ENCODE peak calls at places on chromosomes 4 and X, in six cellular contexts. V is GM06990, R is PC-3, A is cardiac muscle cell, Z is AG04449, M is SK-N-SH. F is an unnamed sample.
A peak's percentile ranks its signal among the peaks of the same experiment; 100 is the strongest.

GRCh38 chr4:128600410-128600809 is 209.1 kb upstream of the JADE1 start:
- DNase-seq in R (no peak), M (no peak), A (no peak), Z (no peak), V (no peak), F (no peak)

GRCh38 chr4:1215347-1216075 is 33.4 kb downstream of the CTBP1 start:
- DNase-seq in R (no peak), V (peak; percentile 72), Z (no peak), A (no peak), M (no peak), F (no peak)

GRCh38 chrX:51568586-51568985 is 50.1 kb downstream of the CENPVL3 start:
- DNase-seq in V (no peak), M (no peak), Z (peak; percentile 53), A (no peak), R (peak; percentile 87), F (peak; percentile 1)

GRCh38 chr4:147039991-147040575 is 94.4 kb upstream of the TTC29 start:
- DNase-seq in A (no peak), V (no peak), M (peak; percentile 44), R (no peak), Z (no peak), F (no peak)

GRCh38 chrX:17459008-17459407 is 84.0 kb downstream of the NHS start:
- DNase-seq in V (no peak), Z (no peak), R (no peak), A (no peak), M (no peak), F (peak; percentile 42)

GRCh38 chrX:129875669-129876068 is 30.3 kb upstream of the UTP14A start:
- DNase-seq in R (peak; percentile 60), A (no peak), V (no peak), M (no peak), Z (peak; percentile 19), F (peak; percentile 43)

GRCh38 chr4:180810581-180810980 is 1432.6 kb upstream of the TENM3 start:
- DNase-seq in M (no peak), R (no peak), A (no peak), Z (no peak), V (no peak), F (no peak)

GRCh38 chr4:140609548-140610425 is 41.0 kb upstream of the UCP1 start:
- DNase-seq in A (peak; percentile 82), V (no peak), Z (no peak), M (peak; percentile 83), R (peak; percentile 71), F (peak; percentile 10)

GRCh38 chr4:138727704-138728103 is 287.9 kb upstream of the NOCT start:
- DNase-seq in M (no peak), V (no peak), A (no peak), Z (no peak), R (no peak), F (no peak)

GRCh38 chr4:107951551-107951950 is 20.2 kb downstream of the CYP2U1 start:
- DNase-seq in R (peak; percentile 5), Z (peak; percentile 79), V (no peak), A (no peak), M (no peak), F (peak; percentile 49)

GRCh38 chr4:7285244-7286122 is 93.1 kb downstream of the SORCS2 start:
- DNase-seq in Z (no peak), R (no peak), V (no peak), M (no peak), A (no peak), F (no peak)

GRCh38 chrX:84747516-84747915 is 245.3 kb upstream of the HDX start:
- DNase-seq in Z (no peak), R (no peak), A (no peak), V (no peak), M (no peak), F (no peak)

GRCh38 chr4:87007345-87008181 is 72.8 kb downstream of the AFF1 start:
- DNase-seq in A (peak; percentile 75), V (peak; percentile 23), M (peak; percentile 61), Z (no peak), R (peak; percentile 33), F (no peak)

GRCh38 chrX:118579417-118579816 is 83.8 kb downstream of the DOCK11 start:
- DNase-seq in R (no peak), V (no peak), A (peak; percentile 17), M (no peak), Z (no peak), F (no peak)

GRCh38 chrX:112058255-112058654 is 24.3 kb downstream of the TRPC5 start:
- DNase-seq in Z (no peak), R (no peak), V (no peak), A (peak; percentile 2), M (no peak), F (no peak)

GRCh38 chrX:71532078-71532752 is 689 bp upstream of the OGT start:
- DNase-seq in A (no peak), V (peak; percentile 42), R (peak; percentile 58), M (no peak), Z (no peak), F (no peak)

GRCh38 chr4:180156684-180157083 is 2086.5 kb upstream of the TENM3 start:
- DNase-seq in Z (no peak), R (no peak), V (no peak), A (no peak), M (no peak), F (no peak)

GRCh38 chr4:69830529-69831269 is 29.2 kb downstream of the SULT1E1 start:
- DNase-seq in R (peak; percentile 83), A (no peak), Z (no peak), V (no peak), M (no peak), F (no peak)
- TF ChIP-seq CTCF in R (no peak), A (peak; percentile 17), Z (no peak), V (no peak), M (no peak), F (no peak)

GRCh38 chrX:25004485-25005032 is 11.2 kb downstream of the ARX start:
- DNase-seq in Z (no peak), V (no peak), R (no peak), A (no peak), M (no peak), F (no peak)
- H3K4me3 ChIP-seq in Z (peak overlapping the region; percentile 1), V (no peak overlapping the region), R (peak overlapping the region; percentile 51), A (peak overlapping the region; percentile 10), M (no peak overlapping the region), F (no peak overlapping the region)

DNA sequence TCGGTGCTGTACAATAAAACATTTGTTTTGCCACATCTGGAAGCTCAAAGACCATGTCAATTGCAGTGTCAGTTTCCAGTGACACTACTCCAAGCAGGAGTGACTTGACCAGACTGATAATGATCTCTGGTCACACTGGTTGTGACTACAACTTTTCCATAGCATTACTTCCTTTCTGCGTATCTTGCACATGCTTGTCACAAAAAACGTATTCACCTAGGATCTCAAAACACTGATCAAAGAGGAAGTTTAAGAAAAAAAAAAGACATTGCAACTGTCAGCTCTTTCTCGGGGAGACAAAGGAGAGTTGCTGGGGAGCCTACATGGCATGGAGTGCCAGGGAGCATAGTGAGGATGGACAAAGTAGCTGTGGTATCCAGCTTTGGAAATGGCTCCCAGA is 60.6 kb downstream of the OPHN1 start:
- DNase-seq in V (no peak), A (no peak), Z (no peak), R (no peak), M (no peak), F (no peak)
- TF ChIP-seq CTCF in V (no peak), A (no peak), Z (no peak), R (no peak), M (no peak), F (no peak)

GRCh38 chr4:56637791-56638190 is 43.3 kb downstream of the HOPX start:
- DNase-seq in Z (no peak), M (no peak), R (peak; percentile 74), A (no peak), V (no peak), F (no peak)

GRCh38 chr4:56643596-56643995 is 37.5 kb downstream of the HOPX start:
- DNase-seq in V (no peak), R (no peak), A (no peak), M (no peak), Z (no peak), F (no peak)

GRCh38 chr4:56637154-56637553 is 43.9 kb downstream of the HOPX start:
- DNase-seq in A (no peak), R (peak; percentile 29), Z (no peak), M (no peak), V (no peak), F (no peak)

GRCh38 chr4:56640907-56641493 is 40.1 kb downstream of the HOPX start:
- DNase-seq in M (no peak), R (peak; percentile 9), Z (no peak), V (no peak), A (no peak), F (no peak)

DNA sequence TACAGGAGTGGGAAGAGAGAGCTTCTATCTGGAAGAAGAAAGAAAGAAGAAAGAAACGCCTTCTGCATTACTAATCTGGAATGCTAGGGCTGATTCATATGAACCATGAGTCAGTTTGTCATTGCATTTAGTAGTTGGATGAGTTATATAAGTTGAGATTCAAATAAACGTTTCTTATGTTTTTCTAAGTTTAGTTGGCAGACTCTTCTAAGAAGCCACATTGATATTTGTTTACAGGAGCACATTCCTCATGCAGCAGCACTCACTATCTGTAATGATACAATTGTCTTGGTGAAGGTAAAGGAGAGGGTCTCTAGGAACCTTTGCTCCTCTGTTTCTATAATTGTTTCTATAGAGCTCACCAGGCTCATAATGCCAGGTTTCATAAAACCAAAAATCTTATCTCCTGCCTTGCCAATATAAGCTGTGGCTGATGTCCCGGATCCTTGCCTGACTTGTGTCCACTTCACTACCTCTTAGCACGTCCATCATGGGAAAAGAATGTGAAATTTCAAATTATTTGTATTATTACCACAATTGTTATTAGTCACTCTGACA is 39.5 kb downstream of the HOPX start:
- DNase-seq in R (peak; percentile 98), A (no peak), V (no peak), M (no peak), Z (peak; percentile 78), F (peak; percentile 77)
- H3K4me3 ChIP-seq in R (peak overlapping the region; percentile 43), A (no peak overlapping the region), V (no peak overlapping the region), M (no peak overlapping the region), Z (no peak overlapping the region), F (no peak overlapping the region)

DNA sequence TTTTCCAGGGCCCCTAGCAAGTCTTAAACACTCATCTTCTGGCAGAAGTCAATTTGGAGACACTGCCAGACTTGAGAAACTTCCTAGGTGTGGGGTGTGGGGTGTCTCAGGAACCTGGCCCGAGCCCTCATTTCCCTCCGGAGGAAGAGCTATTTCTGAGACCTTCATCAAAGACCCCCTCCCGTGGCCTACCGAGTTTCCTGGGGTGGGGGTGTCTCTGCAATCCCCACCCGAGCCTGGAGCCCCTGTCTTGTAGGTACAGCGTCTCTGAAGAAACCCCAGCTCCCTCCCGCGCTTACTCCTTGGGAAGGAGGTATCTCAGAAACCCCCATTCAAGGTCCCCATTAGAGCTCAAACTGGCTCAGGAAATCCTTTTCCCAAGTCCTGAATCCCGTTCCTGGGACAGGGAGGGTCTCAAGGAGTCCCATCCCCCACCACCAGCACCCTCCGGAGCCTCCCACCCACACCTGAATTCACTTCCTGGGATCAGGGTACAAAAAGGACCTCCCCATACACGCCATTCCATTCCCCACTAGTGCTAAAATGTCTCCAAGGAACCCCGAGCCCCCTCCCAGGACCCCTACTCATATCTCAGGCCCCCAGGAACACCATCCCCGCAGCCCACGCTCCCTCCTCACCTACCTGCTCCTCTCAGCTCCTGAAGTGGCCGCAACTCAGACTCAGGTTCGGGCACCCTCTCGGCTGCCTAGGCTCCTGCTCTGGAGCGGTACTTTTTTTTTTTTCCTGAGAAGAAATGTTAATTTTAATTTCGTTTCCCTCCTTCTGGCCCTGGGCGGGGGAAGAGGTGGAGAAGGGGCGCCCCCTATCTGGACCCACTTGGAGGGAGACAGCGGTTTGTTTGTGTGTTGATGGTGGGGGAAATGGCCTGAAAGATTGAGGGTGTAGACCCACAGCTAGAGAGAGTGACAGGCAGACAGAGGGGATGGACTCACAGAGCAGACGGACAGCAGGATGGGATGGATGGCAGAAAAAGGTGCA is 1.1 kb downstream of the SLC38A5 start:
- DNase-seq in R (no peak), V (peak; percentile 25), Z (no peak), M (no peak), A (no peak), F (no peak)
- TF ChIP-seq CTCF in R (peak; percentile 18), V (peak; percentile 50), Z (no peak), M (no peak), A (peak; percentile 11), F (no peak)

F was measured in AG09309.